ENCODE peak calls at places on chromosomes 7 and 10, in seven cellular contexts. One of them, this sample, is unnamed.
A peak's percentile ranks its signal among the peaks of the same experiment; 100 is the strongest.

GRCh38 chr7:48041665-48041995 is 6.3 kb downstream of the C7orf57 start:
- DNase-seq in cardiac muscle cell: peak; percentile 45
- DNase-seq in PC-3: peak; percentile 52
- DNase-seq in HCT116: no peak
- DNase-seq in fibroblast of mammary gland: peak; percentile 45
- DNase-seq in fibroblast of the aortic adventitia: peak; percentile 11
- DNase-seq in IMR-90: peak; percentile 47
- DNase-seq in this sample: no peak

GRCh38 chr7:134813668-134814067 is 34.2 kb downstream of the CALD1 start:
- DNase-seq in cardiac muscle cell: peak; percentile 71
- DNase-seq in PC-3: no peak
- DNase-seq in HCT116: no peak
- DNase-seq in fibroblast of mammary gland: peak; percentile 90
- DNase-seq in fibroblast of the aortic adventitia: no peak
- DNase-seq in IMR-90: peak; percentile 87
- DNase-seq in this sample: no peak

GRCh38 chr7:38280707-38281106 is 7.3 kb upstream of the TARP start:
- DNase-seq in cardiac muscle cell: no peak
- DNase-seq in PC-3: no peak
- DNase-seq in HCT116: no peak
- DNase-seq in fibroblast of mammary gland: no peak
- DNase-seq in fibroblast of the aortic adventitia: no peak
- DNase-seq in IMR-90: no peak
- DNase-seq in this sample: no peak

GRCh38 chr10:986137-986825 is 2.0 kb upstream of the GTPBP4 start:
- DNase-seq in cardiac muscle cell: peak; percentile 51
- DNase-seq in PC-3: peak; percentile 57
- DNase-seq in HCT116: no peak
- DNase-seq in fibroblast of mammary gland: peak; percentile 45
- DNase-seq in fibroblast of the aortic adventitia: peak; percentile 62
- DNase-seq in IMR-90: peak; percentile 79
- DNase-seq in this sample: no peak

GRCh38 chr7:27031289-27032172 is 64.3 kb downstream of the HOXA1 start:
- DNase-seq in cardiac muscle cell: peak; percentile 34
- DNase-seq in PC-3: peak; percentile 57
- DNase-seq in HCT116: no peak
- DNase-seq in fibroblast of mammary gland: peak; percentile 90
- DNase-seq in fibroblast of the aortic adventitia: peak; percentile 85
- DNase-seq in IMR-90: peak; percentile 87
- DNase-seq in this sample: no peak

GRCh38 chr7:136925049-136925448 is 56.6 kb downstream of the CHRM2 start:
- DNase-seq in cardiac muscle cell: peak; percentile 20
- DNase-seq in PC-3: no peak
- DNase-seq in HCT116: no peak
- DNase-seq in fibroblast of mammary gland: no peak
- DNase-seq in fibroblast of the aortic adventitia: peak; percentile 43
- DNase-seq in IMR-90: peak; percentile 74
- DNase-seq in this sample: no peak

GRCh38 chr7:74656421-74656910 is 1.1 kb upstream of the GTF2I start:
- DNase-seq in cardiac muscle cell: peak; percentile 30
- DNase-seq in PC-3: peak; percentile 45
- DNase-seq in HCT116: no peak
- DNase-seq in fibroblast of mammary gland: peak; percentile 16
- DNase-seq in fibroblast of the aortic adventitia: peak; percentile 35
- DNase-seq in IMR-90: no peak
- DNase-seq in this sample: no peak

GRCh38 chr7:128359939-128360338 is 1.6 kb downstream of the PRRT4 start:
- DNase-seq in cardiac muscle cell: no peak
- DNase-seq in PC-3: no peak
- DNase-seq in HCT116: no peak
- DNase-seq in fibroblast of mammary gland: no peak
- DNase-seq in fibroblast of the aortic adventitia: no peak
- DNase-seq in IMR-90: no peak
- DNase-seq in this sample: no peak

GRCh38 chr10:59631237-59631636 is 78.4 kb downstream of the SLC16A9 start:
- DNase-seq in cardiac muscle cell: no peak
- DNase-seq in PC-3: no peak
- DNase-seq in HCT116: no peak
- DNase-seq in fibroblast of mammary gland: no peak
- DNase-seq in fibroblast of the aortic adventitia: no peak
- DNase-seq in IMR-90: no peak
- DNase-seq in this sample: no peak

GRCh38 chr10:73940634-73941221 is 29.8 kb downstream of the PLAU start:
- DNase-seq in cardiac muscle cell: peak; percentile 81
- DNase-seq in PC-3: peak; percentile 100
- DNase-seq in HCT116: peak; percentile 37
- DNase-seq in fibroblast of mammary gland: peak; percentile 68
- DNase-seq in fibroblast of the aortic adventitia: peak; percentile 67
- DNase-seq in IMR-90: peak; percentile 49
- DNase-seq in this sample: no peak

GRCh38 chr7:101856488-101857357 is 39.3 kb downstream of the CUX1 start:
- DNase-seq in cardiac muscle cell: peak; percentile 88
- DNase-seq in PC-3: peak; percentile 94
- DNase-seq in HCT116: peak; percentile 97
- DNase-seq in fibroblast of mammary gland: peak; percentile 71
- DNase-seq in fibroblast of the aortic adventitia: peak; percentile 80
- DNase-seq in IMR-90: peak; percentile 88
- DNase-seq in this sample: peak; percentile 51
- TF ChIP-seq CTCF in cardiac muscle cell: peak; percentile 39
- TF ChIP-seq CTCF in PC-3: peak; percentile 62
- TF ChIP-seq CTCF in HCT116: peak; percentile 64
- TF ChIP-seq CTCF in fibroblast of mammary gland: peak; percentile 2
- TF ChIP-seq CTCF in fibroblast of the aortic adventitia: peak; percentile 47
- TF ChIP-seq CTCF in IMR-90: peak; percentile 33
- TF ChIP-seq CTCF in this sample: peak; percentile 31

GRCh38 chr7:116592041-116592355 is 67.2 kb downstream of the CAV1 start:
- DNase-seq in cardiac muscle cell: no peak
- DNase-seq in PC-3: no peak
- DNase-seq in HCT116: no peak
- DNase-seq in fibroblast of mammary gland: no peak
- DNase-seq in fibroblast of the aortic adventitia: no peak
- DNase-seq in IMR-90: no peak
- DNase-seq in this sample: no peak

GRCh38 chr7:116592445-116592844 is 67.6 kb downstream of the CAV1 start:
- DNase-seq in cardiac muscle cell: no peak
- DNase-seq in PC-3: no peak
- DNase-seq in HCT116: no peak
- DNase-seq in fibroblast of mammary gland: no peak
- DNase-seq in fibroblast of the aortic adventitia: no peak
- DNase-seq in IMR-90: no peak
- DNase-seq in this sample: no peak

GRCh38 chr7:116588641-116589594 is 64.1 kb downstream of the CAV1 start:
- DNase-seq in cardiac muscle cell: peak; percentile 83
- DNase-seq in PC-3: peak; percentile 88
- DNase-seq in HCT116: peak; percentile 44
- DNase-seq in fibroblast of mammary gland: peak; percentile 77
- DNase-seq in fibroblast of the aortic adventitia: peak; percentile 91
- DNase-seq in IMR-90: peak; percentile 81
- DNase-seq in this sample: peak; percentile 66

GRCh38 chr7:116593359-116594075 is 68.7 kb downstream of the CAV1 start:
- DNase-seq in cardiac muscle cell: no peak
- DNase-seq in PC-3: no peak
- DNase-seq in HCT116: no peak
- DNase-seq in fibroblast of mammary gland: no peak
- DNase-seq in fibroblast of the aortic adventitia: no peak
- DNase-seq in IMR-90: no peak
- DNase-seq in this sample: no peak

GRCh38 chr7:116591202-116592040 is 66.6 kb downstream of the CAV1 start:
- DNase-seq in cardiac muscle cell: peak; percentile 36
- DNase-seq in PC-3: peak; percentile 74
- DNase-seq in HCT116: peak; percentile 45
- DNase-seq in fibroblast of mammary gland: peak; percentile 51
- DNase-seq in fibroblast of the aortic adventitia: peak; percentile 61
- DNase-seq in IMR-90: peak; percentile 52
- DNase-seq in this sample: no peak
- H3K4me3 ChIP-seq in cardiac muscle cell: no peak overlapping the region
- H3K4me3 ChIP-seq in PC-3: peak overlapping the region; percentile 59
- H3K4me3 ChIP-seq in HCT116: peak overlapping the region; percentile 30
- H3K4me3 ChIP-seq in fibroblast of mammary gland: no peak overlapping the region
- H3K4me3 ChIP-seq in fibroblast of the aortic adventitia: no peak overlapping the region
- H3K4me3 ChIP-seq in IMR-90: no peak overlapping the region
- H3K4me3 ChIP-seq in this sample: no peak overlapping the region

DNA sequence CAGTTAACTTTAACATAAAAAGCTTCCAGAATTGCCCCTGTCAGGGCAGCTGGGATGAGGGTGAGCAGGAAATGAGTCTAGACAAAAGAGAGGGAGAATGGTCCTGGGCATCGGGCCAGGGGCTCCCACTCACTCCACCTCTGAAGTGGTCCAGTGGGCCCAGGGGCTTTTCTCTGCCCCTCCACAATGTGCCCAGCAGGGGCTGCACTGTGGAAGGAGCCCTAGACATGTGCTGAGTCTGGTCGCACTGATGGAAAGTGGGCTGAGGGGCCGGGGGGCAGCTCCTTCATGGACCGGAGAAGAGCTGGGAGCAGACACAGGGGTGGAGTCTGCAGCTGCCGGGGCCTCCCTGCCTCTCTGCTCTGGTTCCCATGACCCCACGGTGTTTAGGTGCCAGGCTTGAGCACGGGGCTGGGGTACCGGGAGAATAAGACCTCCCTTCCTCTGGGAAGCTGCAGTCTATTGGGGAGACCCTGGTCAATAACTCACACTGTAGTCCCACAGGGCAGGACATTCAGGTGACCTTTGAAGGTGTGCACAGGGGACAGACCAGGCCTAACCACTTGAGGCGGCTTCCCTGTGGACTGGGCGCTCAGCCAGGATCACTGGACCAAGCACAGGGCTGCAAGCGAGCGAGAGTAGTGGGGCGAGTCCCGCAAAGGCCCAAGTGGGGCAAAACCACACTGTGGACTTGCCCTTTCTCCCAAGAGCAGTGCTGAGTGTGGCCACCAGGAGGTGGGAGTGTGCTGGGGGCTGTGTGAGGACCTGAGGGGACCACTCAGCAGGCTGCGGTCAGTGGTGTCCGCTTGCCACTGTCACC is 6.1 kb downstream of the ADCY1 start:
- DNase-seq in cardiac muscle cell: no peak
- DNase-seq in PC-3: no peak
- DNase-seq in HCT116: no peak
- DNase-seq in fibroblast of mammary gland: no peak
- DNase-seq in fibroblast of the aortic adventitia: no peak
- DNase-seq in IMR-90: no peak
- DNase-seq in this sample: no peak
- TF ChIP-seq CTCF in cardiac muscle cell: peak; percentile 35
- TF ChIP-seq CTCF in PC-3: peak; percentile 52
- TF ChIP-seq CTCF in HCT116: peak; percentile 47
- TF ChIP-seq CTCF in fibroblast of mammary gland: peak; percentile 46
- TF ChIP-seq CTCF in fibroblast of the aortic adventitia: peak; percentile 20
- TF ChIP-seq CTCF in IMR-90: peak; percentile 15
- TF ChIP-seq CTCF in this sample: peak; percentile 32

GRCh38 chr7:72446566-72447462 is 34.7 kb upstream of the CALN1 start:
- DNase-seq in cardiac muscle cell: no peak
- DNase-seq in PC-3: no peak
- DNase-seq in HCT116: no peak
- DNase-seq in fibroblast of mammary gland: no peak
- DNase-seq in fibroblast of the aortic adventitia: no peak
- DNase-seq in IMR-90: no peak
- DNase-seq in this sample: no peak

GRCh38 chr7:72445580-72445979 is 33.4 kb upstream of the CALN1 start:
- DNase-seq in cardiac muscle cell: no peak
- DNase-seq in PC-3: no peak
- DNase-seq in HCT116: no peak
- DNase-seq in fibroblast of mammary gland: no peak
- DNase-seq in fibroblast of the aortic adventitia: no peak
- DNase-seq in IMR-90: no peak
- DNase-seq in this sample: no peak

GRCh38 chr7:72447465-72448204 is 35.5 kb upstream of the CALN1 start:
- DNase-seq in cardiac muscle cell: no peak
- DNase-seq in PC-3: no peak
- DNase-seq in HCT116: no peak
- DNase-seq in fibroblast of mammary gland: no peak
- DNase-seq in fibroblast of the aortic adventitia: no peak
- DNase-seq in IMR-90: no peak
- DNase-seq in this sample: no peak

GRCh38 chr7:72445075-72445474 is 32.9 kb upstream of the CALN1 start:
- DNase-seq in cardiac muscle cell: no peak
- DNase-seq in PC-3: no peak
- DNase-seq in HCT116: no peak
- DNase-seq in fibroblast of mammary gland: no peak
- DNase-seq in fibroblast of the aortic adventitia: no peak
- DNase-seq in IMR-90: no peak
- DNase-seq in this sample: no peak

DNA sequence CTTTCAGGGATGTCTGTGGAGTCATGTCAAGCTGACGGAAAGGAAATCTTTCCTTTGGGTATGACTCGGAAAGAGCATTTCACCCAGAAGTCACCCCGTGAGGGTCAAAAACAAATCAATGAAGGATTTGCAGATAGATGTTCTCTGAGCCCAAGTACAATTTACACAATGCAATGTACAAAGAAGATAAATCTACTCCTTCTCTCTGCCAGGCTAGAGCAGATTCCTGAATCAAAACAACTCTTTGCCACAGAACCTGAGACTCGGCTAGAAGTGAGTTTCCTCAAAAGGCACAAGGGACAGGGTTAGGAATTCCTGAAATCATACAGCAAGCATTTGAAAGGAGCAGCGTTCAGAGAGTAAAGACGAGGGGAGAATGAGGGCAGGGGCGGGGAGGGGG is 34.0 kb upstream of the CALN1 start:
- DNase-seq in cardiac muscle cell: no peak
- DNase-seq in PC-3: no peak
- DNase-seq in HCT116: no peak
- DNase-seq in fibroblast of mammary gland: no peak
- DNase-seq in fibroblast of the aortic adventitia: no peak
- DNase-seq in IMR-90: no peak
- DNase-seq in this sample: no peak
- H3K4me3 ChIP-seq in cardiac muscle cell: no peak overlapping the region
- H3K4me3 ChIP-seq in PC-3: no peak overlapping the region
- H3K4me3 ChIP-seq in HCT116: no peak overlapping the region
- H3K4me3 ChIP-seq in fibroblast of mammary gland: no peak overlapping the region
- H3K4me3 ChIP-seq in fibroblast of the aortic adventitia: no peak overlapping the region
- H3K4me3 ChIP-seq in IMR-90: no peak overlapping the region
- H3K4me3 ChIP-seq in this sample: no peak overlapping the region

GRCh38 chr10:118626953-118627352 is 31.5 kb upstream of the PRLHR start:
- DNase-seq in cardiac muscle cell: no peak
- DNase-seq in PC-3: no peak
- DNase-seq in HCT116: no peak
- DNase-seq in fibroblast of mammary gland: peak; percentile 4
- DNase-seq in fibroblast of the aortic adventitia: no peak
- DNase-seq in IMR-90: no peak
- DNase-seq in this sample: no peak
- TF ChIP-seq CTCF in cardiac muscle cell: no peak
- TF ChIP-seq CTCF in PC-3: peak; percentile 40
- TF ChIP-seq CTCF in HCT116: peak; percentile 54
- TF ChIP-seq CTCF in fibroblast of mammary gland: peak; percentile 20
- TF ChIP-seq CTCF in fibroblast of the aortic adventitia: no peak
- TF ChIP-seq CTCF in IMR-90: no peak
- TF ChIP-seq CTCF in this sample: peak; percentile 36

DNA sequence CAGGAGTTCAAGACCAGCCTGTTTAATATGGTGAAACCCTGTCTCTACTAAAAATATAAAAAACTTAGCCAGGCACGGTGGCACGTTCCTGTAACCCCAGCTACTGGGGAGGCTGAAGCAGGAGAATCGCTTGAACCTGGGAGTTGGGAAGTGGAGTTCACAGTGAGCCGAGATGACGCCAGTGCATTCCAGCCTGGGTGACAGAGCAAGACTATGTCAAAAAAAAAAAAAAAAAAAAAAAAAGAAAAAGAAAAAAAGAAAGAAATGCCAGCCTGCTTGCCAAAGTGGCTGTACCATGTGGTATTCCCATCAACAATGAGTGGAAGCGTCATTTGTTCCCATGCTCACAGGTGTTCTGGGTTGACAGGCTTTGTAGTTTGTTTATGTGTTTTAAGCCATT is 43.3 kb upstream of the NPTX2 start:
- DNase-seq in cardiac muscle cell: no peak
- DNase-seq in PC-3: no peak
- DNase-seq in HCT116: no peak
- DNase-seq in fibroblast of mammary gland: no peak
- DNase-seq in fibroblast of the aortic adventitia: no peak
- DNase-seq in IMR-90: no peak
- DNase-seq in this sample: no peak
- H3K4me3 ChIP-seq in cardiac muscle cell: no peak overlapping the region
- H3K4me3 ChIP-seq in PC-3: no peak overlapping the region
- H3K4me3 ChIP-seq in HCT116: no peak overlapping the region
- H3K4me3 ChIP-seq in fibroblast of mammary gland: no peak overlapping the region
- H3K4me3 ChIP-seq in fibroblast of the aortic adventitia: no peak overlapping the region
- H3K4me3 ChIP-seq in IMR-90: no peak overlapping the region
- H3K4me3 ChIP-seq in this sample: no peak overlapping the region

This sample was measured in HFF-Myc.